ENCODE peak calls at places on chromosomes 11 and 22, in four cellular contexts. One of them, this sample, is unnamed.

GRCh38 chr11:65947133-65947532 is 1.9 kb downstream of the TSGA10IP start:
- DNase-seq in heart right ventricle: no peak
- DNase-seq in HT1080: no peak
- DNase-seq in T-helper 2 cell: no peak
- DNase-seq in this sample: no peak

GRCh38 chr22:42437488-42438292 is 5.5 kb upstream of the NFAM1 start:
- DNase-seq in heart right ventricle: peak
- DNase-seq in HT1080: peak
- DNase-seq in T-helper 2 cell: peak
- DNase-seq in this sample: peak

GRCh38 chr22:37909756-37910155 is 3.7 kb downstream of the MICALL1 start:
- DNase-seq in heart right ventricle: no peak
- DNase-seq in HT1080: no peak
- DNase-seq in T-helper 2 cell: no peak
- DNase-seq in this sample: no peak

GRCh38 chr11:89175796-89176195 is 1.9 kb upstream of the TYR start:
- DNase-seq in heart right ventricle: no peak
- DNase-seq in HT1080: no peak
- DNase-seq in T-helper 2 cell: no peak
- DNase-seq in this sample: no peak

GRCh38 chr11:77560605-77561004 is 29.1 kb upstream of the AQP11 start:
- DNase-seq in heart right ventricle: no peak
- DNase-seq in HT1080: peak
- DNase-seq in T-helper 2 cell: no peak
- DNase-seq in this sample: no peak

GRCh38 chr11:36617543-36617942 is 19.5 kb upstream of the RAG2 start:
- DNase-seq in heart right ventricle: no peak
- DNase-seq in HT1080: no peak
- DNase-seq in T-helper 2 cell: no peak
- DNase-seq in this sample: no peak

GRCh38 chr11:30016588-30017363 is at the start of gene KCNA4:
- DNase-seq in heart right ventricle: peak
- DNase-seq in HT1080: no peak
- DNase-seq in T-helper 2 cell: no peak
- DNase-seq in this sample: no peak

GRCh38 chr11:64799925-64800632 is 2.9 kb downstream of the MAP4K2 start:
- DNase-seq in heart right ventricle: no peak
- DNase-seq in HT1080: peak
- DNase-seq in T-helper 2 cell: no peak
- DNase-seq in this sample: no peak

GRCh38 chr11:14578551-14578956 is 58.4 kb upstream of the PSMA1 start:
- DNase-seq in heart right ventricle: peak
- DNase-seq in HT1080: peak
- DNase-seq in T-helper 2 cell: no peak
- DNase-seq in this sample: peak

GRCh38 chr11:122871302-122871701 is 11.3 kb upstream of the JHY start:
- DNase-seq in heart right ventricle: no peak
- DNase-seq in HT1080: no peak
- DNase-seq in T-helper 2 cell: no peak
- DNase-seq in this sample: no peak

GRCh38 chr11:1870721-1871466 is 18.0 kb downstream of the LSP1 start:
- DNase-seq in heart right ventricle: no peak
- DNase-seq in HT1080: no peak
- DNase-seq in T-helper 2 cell: no peak
- DNase-seq in this sample: no peak

GRCh38 chr11:71563401-71563800 is 2.0 kb upstream of the KRTAP5-10 start:
- DNase-seq in heart right ventricle: no peak
- DNase-seq in HT1080: peak
- DNase-seq in T-helper 2 cell: no peak
- DNase-seq in this sample: peak

GRCh38 chr11:103903621-103904323 is 132.7 kb upstream of the DDI1 start:
- DNase-seq in heart right ventricle: no peak
- DNase-seq in HT1080: peak
- DNase-seq in T-helper 2 cell: no peak
- DNase-seq in this sample: no peak

GRCh38 chr22:49023879-49024774 is 803.5 kb downstream of the BRD1 start:
- DNase-seq in heart right ventricle: no peak
- DNase-seq in HT1080: no peak
- DNase-seq in T-helper 2 cell: no peak
- DNase-seq in this sample: no peak

GRCh38 chr11:32594272-32594671 is 10.6 kb downstream of the EIF3M start:
- DNase-seq in heart right ventricle: no peak
- DNase-seq in HT1080: no peak
- DNase-seq in T-helper 2 cell: no peak
- DNase-seq in this sample: no peak

GRCh38 chr22:23073506-23074229 is 3.3 kb downstream of the GNAZ start:
- DNase-seq in heart right ventricle: no peak
- DNase-seq in HT1080: no peak
- DNase-seq in T-helper 2 cell: no peak
- DNase-seq in this sample: no peak

GRCh38 chr11:20013346-20014066 is 146.8 kb downstream of the DBX1 start:
- DNase-seq in heart right ventricle: peak
- DNase-seq in HT1080: peak
- DNase-seq in T-helper 2 cell: no peak
- DNase-seq in this sample: peak

GRCh38 chr11:96279421-96280290 is 63.3 kb downstream of the MAML2 start:
- DNase-seq in heart right ventricle: no peak
- DNase-seq in HT1080: peak
- DNase-seq in T-helper 2 cell: no peak
- DNase-seq in this sample: no peak